ENCODE peak calls at places on chromosome 12, in seven cellular contexts. One of them, this sample, is unnamed.

GRCh38 chr12:43102506-43103269 is 449.3 kb downstream of the ADAMTS20 start:
- DNase-seq in HCT116: no peak
- DNase-seq in GM20000: no peak
- DNase-seq in sigmoid colon: no peak
- DNase-seq in HFF-Myc: no peak
- DNase-seq in CD14-positive monocyte: no peak
- DNase-seq in pancreas: no peak
- DNase-seq in this sample: no peak

GRCh38 chr12:15527201-15527782 is 205.0 kb downstream of the PTPRO start:
- DNase-seq in HCT116: peak
- DNase-seq in HFF-Myc: no peak
- DNase-seq in pancreas: no peak
- DNase-seq in sigmoid colon: no peak
- DNase-seq in GM20000: no peak
- DNase-seq in CD14-positive monocyte: peak
- DNase-seq in this sample: peak

GRCh38 chr12:123950476-123951169 is 22.0 kb downstream of the CCDC92 start:
- DNase-seq in CD14-positive monocyte: no peak
- DNase-seq in GM20000: no peak
- DNase-seq in HCT116: no peak
- DNase-seq in HFF-Myc: no peak
- DNase-seq in pancreas: no peak
- DNase-seq in sigmoid colon: no peak
- DNase-seq in this sample: no peak

GRCh38 chr12:92757599-92758121 is 54.9 kb downstream of the PLEKHG7 start:
- DNase-seq in HFF-Myc: no peak
- DNase-seq in CD14-positive monocyte: no peak
- DNase-seq in GM20000: no peak
- DNase-seq in pancreas: no peak
- DNase-seq in sigmoid colon: no peak
- DNase-seq in HCT116: no peak
- DNase-seq in this sample: no peak

GRCh38 chr12:56993346-56993745 is 13.0 kb downstream of the ZBTB39 start:
- DNase-seq in GM20000: no peak
- DNase-seq in CD14-positive monocyte: no peak
- DNase-seq in pancreas: no peak
- DNase-seq in HFF-Myc: no peak
- DNase-seq in sigmoid colon: no peak
- DNase-seq in HCT116: no peak
- DNase-seq in this sample: no peak

GRCh38 chr12:77609016-77609415 is 221.7 kb upstream of the NAV3 start:
- DNase-seq in HCT116: no peak
- DNase-seq in GM20000: no peak
- DNase-seq in CD14-positive monocyte: no peak
- DNase-seq in pancreas: no peak
- DNase-seq in HFF-Myc: no peak
- DNase-seq in sigmoid colon: no peak
- DNase-seq in this sample: no peak

GRCh38 chr12:9319044-9319841 is 111.0 kb upstream of the PZP start:
- DNase-seq in sigmoid colon: no peak
- DNase-seq in HFF-Myc: no peak
- DNase-seq in GM20000: no peak
- DNase-seq in pancreas: no peak
- DNase-seq in CD14-positive monocyte: no peak
- DNase-seq in HCT116: no peak
- DNase-seq in this sample: no peak

GRCh38 chr12:15505616-15506015 is 183.3 kb downstream of the PTPRO start:
- DNase-seq in HCT116: no peak
- DNase-seq in CD14-positive monocyte: no peak
- DNase-seq in HFF-Myc: no peak
- DNase-seq in pancreas: no peak
- DNase-seq in sigmoid colon: no peak
- DNase-seq in GM20000: no peak
- DNase-seq in this sample: no peak

GRCh38 chr12:67534671-67535070 is 113.9 kb upstream of the DYRK2 start:
- DNase-seq in HCT116: no peak
- DNase-seq in CD14-positive monocyte: no peak
- DNase-seq in GM20000: no peak
- DNase-seq in sigmoid colon: no peak
- DNase-seq in HFF-Myc: peak
- DNase-seq in pancreas: no peak
- DNase-seq in this sample: peak

GRCh38 chr12:103884316-103884715 is 43.3 kb upstream of the NT5DC3 start:
- DNase-seq in CD14-positive monocyte: no peak
- DNase-seq in GM20000: peak
- DNase-seq in HCT116: no peak
- DNase-seq in pancreas: no peak
- DNase-seq in sigmoid colon: no peak
- DNase-seq in HFF-Myc: no peak
- DNase-seq in this sample: peak

GRCh38 chr12:130499474-130499873 is 161.8 kb downstream of the PIWIL1 start:
- DNase-seq in GM20000: no peak
- DNase-seq in HCT116: no peak
- DNase-seq in CD14-positive monocyte: no peak
- DNase-seq in sigmoid colon: no peak
- DNase-seq in pancreas: no peak
- DNase-seq in HFF-Myc: no peak
- DNase-seq in this sample: no peak

GRCh38 chr12:22415342-22416309 is 81.1 kb upstream of the ST8SIA1 start:
- DNase-seq in CD14-positive monocyte: no peak
- DNase-seq in pancreas: peak
- DNase-seq in HCT116: no peak
- DNase-seq in GM20000: no peak
- DNase-seq in sigmoid colon: no peak
- DNase-seq in HFF-Myc: no peak
- DNase-seq in this sample: no peak

GRCh38 chr12:111311011-111311410 is 57.9 kb downstream of the PHETA1 start:
- DNase-seq in HFF-Myc: no peak
- DNase-seq in CD14-positive monocyte: no peak
- DNase-seq in GM20000: no peak
- DNase-seq in sigmoid colon: no peak
- DNase-seq in HCT116: no peak
- DNase-seq in pancreas: no peak
- DNase-seq in this sample: no peak

GRCh38 chr12:50088577-50089335 is 3.6 kb downstream of the SMARCD1 start:
- DNase-seq in HCT116: peak
- DNase-seq in GM20000: peak
- DNase-seq in CD14-positive monocyte: no peak
- DNase-seq in sigmoid colon: no peak
- DNase-seq in pancreas: peak
- DNase-seq in HFF-Myc: no peak
- DNase-seq in this sample: peak

GRCh38 chr12:89250648-89251047 is 101.7 kb downstream of the DUSP6 start:
- DNase-seq in GM20000: no peak
- DNase-seq in HFF-Myc: no peak
- DNase-seq in CD14-positive monocyte: no peak
- DNase-seq in pancreas: no peak
- DNase-seq in HCT116: no peak
- DNase-seq in sigmoid colon: no peak
- DNase-seq in this sample: no peak

GRCh38 chr12:75553865-75554555 is 42.6 kb upstream of the KRR1 start:
- DNase-seq in pancreas: no peak
- DNase-seq in CD14-positive monocyte: no peak
- DNase-seq in sigmoid colon: no peak
- DNase-seq in HFF-Myc: no peak
- DNase-seq in GM20000: no peak
- DNase-seq in HCT116: no peak
- DNase-seq in this sample: peak

GRCh38 chr12:104604070-104604994 is 147.6 kb downstream of the CHST11 start:
- DNase-seq in GM20000: peak
- DNase-seq in HFF-Myc: peak
- DNase-seq in HCT116: peak
- DNase-seq in pancreas: peak
- DNase-seq in CD14-positive monocyte: peak
- DNase-seq in sigmoid colon: peak
- DNase-seq in this sample: peak

GRCh38 chr12:110203546-110203945 is 77.5 kb upstream of the ATP2A2 start:
- DNase-seq in CD14-positive monocyte: no peak
- DNase-seq in HFF-Myc: no peak
- DNase-seq in pancreas: no peak
- DNase-seq in GM20000: no peak
- DNase-seq in sigmoid colon: no peak
- DNase-seq in HCT116: no peak
- DNase-seq in this sample: no peak

GRCh38 chr12:64688715-64689114 is 70.5 kb downstream of the GNS start:
- DNase-seq in HFF-Myc: no peak
- DNase-seq in sigmoid colon: no peak
- DNase-seq in HCT116: no peak
- DNase-seq in CD14-positive monocyte: no peak
- DNase-seq in pancreas: no peak
- DNase-seq in GM20000: no peak
- DNase-seq in this sample: no peak

GRCh38 chr12:64685076-64685475 is 74.1 kb downstream of the GNS start:
- DNase-seq in HFF-Myc: no peak
- DNase-seq in CD14-positive monocyte: no peak
- DNase-seq in HCT116: no peak
- DNase-seq in pancreas: no peak
- DNase-seq in sigmoid colon: no peak
- DNase-seq in GM20000: no peak
- DNase-seq in this sample: no peak

GRCh38 chr12:64691227-64691792 is 67.9 kb downstream of the GNS start:
- DNase-seq in CD14-positive monocyte: no peak
- DNase-seq in HFF-Myc: no peak
- DNase-seq in GM20000: no peak
- DNase-seq in HCT116: no peak
- DNase-seq in pancreas: no peak
- DNase-seq in sigmoid colon: no peak
- DNase-seq in this sample: no peak

GRCh38 chr12:64685605-64686004 is 73.6 kb downstream of the GNS start:
- DNase-seq in HFF-Myc: no peak
- DNase-seq in CD14-positive monocyte: no peak
- DNase-seq in sigmoid colon: peak
- DNase-seq in GM20000: no peak
- DNase-seq in pancreas: no peak
- DNase-seq in HCT116: no peak
- DNase-seq in this sample: no peak

DNA sequence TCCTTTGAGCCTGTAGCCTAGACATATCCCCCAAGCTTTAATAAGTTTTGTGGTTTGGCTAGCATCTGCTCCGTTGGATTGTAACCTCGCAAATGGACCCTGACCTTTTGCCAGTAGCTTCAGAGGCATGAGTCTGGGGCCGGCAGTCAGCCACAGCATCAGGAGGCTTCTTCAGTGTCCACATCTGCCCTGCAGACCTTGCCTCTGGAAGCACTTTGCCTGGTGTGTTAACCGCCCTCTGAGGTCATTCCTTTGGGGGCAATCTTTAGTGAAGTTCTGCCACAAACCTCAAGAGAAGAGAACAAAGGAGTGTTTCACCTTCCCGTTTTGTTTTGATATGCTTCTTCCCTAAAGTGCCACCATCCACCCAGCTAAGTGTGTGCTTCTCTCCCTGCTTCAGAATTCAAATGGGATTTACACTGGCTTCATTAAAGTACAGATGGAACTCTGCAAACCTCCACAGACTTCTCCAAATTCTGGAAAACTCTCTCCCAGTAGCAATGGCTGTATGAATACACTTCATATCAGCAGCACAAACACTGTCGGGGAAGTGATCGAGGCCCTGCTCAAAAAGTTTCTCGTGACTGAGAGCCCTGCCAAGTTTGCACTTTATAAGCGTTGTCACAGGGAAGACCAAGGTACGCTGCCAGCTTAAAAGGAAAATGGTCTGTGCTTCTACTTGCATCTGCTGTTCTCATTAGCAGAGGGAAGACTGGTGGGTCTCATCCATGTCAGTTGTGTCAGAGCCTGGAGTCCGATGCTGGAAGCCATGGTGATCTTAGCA is 71.2 kb downstream of the GNS start:
- DNase-seq in HFF-Myc: peak
- DNase-seq in GM20000: no peak
- DNase-seq in sigmoid colon: peak
- DNase-seq in HCT116: no peak
- DNase-seq in CD14-positive monocyte: no peak
- DNase-seq in pancreas: no peak
- DNase-seq in this sample: peak
- TF ChIP-seq CTCF in HFF-Myc: no peak
- TF ChIP-seq CTCF in GM20000: no peak
- TF ChIP-seq CTCF in sigmoid colon: no peak
- TF ChIP-seq CTCF in HCT116: no peak
- TF ChIP-seq CTCF in CD14-positive monocyte: no peak
- TF ChIP-seq CTCF in pancreas: no peak
- TF ChIP-seq CTCF in this sample: no peak

DNA sequence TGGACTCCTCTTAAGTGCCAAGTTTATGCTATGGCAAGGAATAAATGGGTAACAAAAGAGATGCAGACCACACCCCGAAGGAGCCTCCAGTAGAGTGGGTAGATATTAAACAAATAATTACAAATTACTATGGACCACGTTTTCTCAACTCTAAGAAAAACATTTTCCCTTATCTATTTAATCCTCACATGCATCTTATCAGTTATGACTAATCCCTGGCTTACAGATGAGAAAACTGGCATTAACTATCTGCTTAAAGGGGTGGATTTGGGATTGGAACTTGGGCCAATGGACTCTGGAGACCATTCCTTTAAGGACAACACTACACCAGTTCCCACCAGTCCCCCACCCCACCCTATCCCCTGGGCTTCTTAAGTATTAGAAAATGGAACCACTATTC is 26.3 kb downstream of the PPM1H start:
- DNase-seq in HCT116: no peak
- DNase-seq in HFF-Myc: no peak
- DNase-seq in sigmoid colon: no peak
- DNase-seq in CD14-positive monocyte: no peak
- DNase-seq in GM20000: no peak
- DNase-seq in pancreas: no peak
- DNase-seq in this sample: no peak
- TF ChIP-seq CTCF in HCT116: no peak
- TF ChIP-seq CTCF in HFF-Myc: no peak
- TF ChIP-seq CTCF in sigmoid colon: no peak
- TF ChIP-seq CTCF in CD14-positive monocyte: no peak
- TF ChIP-seq CTCF in GM20000: no peak
- TF ChIP-seq CTCF in pancreas: no peak
- TF ChIP-seq CTCF in this sample: no peak

GRCh38 chr12:41269056-41269455 is 80.9 kb downstream of the PDZRN4 start:
- DNase-seq in HFF-Myc: no peak
- DNase-seq in CD14-positive monocyte: no peak
- DNase-seq in GM20000: no peak
- DNase-seq in sigmoid colon: no peak
- DNase-seq in pancreas: no peak
- DNase-seq in HCT116: no peak
- DNase-seq in this sample: no peak

DNA sequence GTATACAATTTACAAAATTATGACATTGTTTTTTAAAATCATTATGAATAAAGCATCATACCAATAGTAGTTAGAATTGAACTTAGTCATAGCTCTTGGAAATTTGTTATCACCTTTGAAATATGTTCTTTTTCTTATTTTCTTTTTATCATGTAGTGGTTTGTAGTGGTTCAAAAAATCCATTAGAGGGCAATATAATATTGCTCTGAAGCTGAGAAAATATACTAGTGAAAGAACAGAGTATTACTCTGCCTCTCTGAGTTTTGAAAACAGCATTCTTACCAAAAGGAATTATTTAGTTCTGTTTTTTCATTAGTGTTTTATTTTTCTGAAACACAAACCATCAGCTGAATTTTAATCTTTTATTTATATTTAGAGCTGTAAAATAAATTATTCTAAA is 76.2 kb downstream of the PDZRN4 start:
- DNase-seq in GM20000: no peak
- DNase-seq in CD14-positive monocyte: no peak
- DNase-seq in pancreas: no peak
- DNase-seq in sigmoid colon: no peak
- DNase-seq in HFF-Myc: no peak
- DNase-seq in HCT116: no peak
- DNase-seq in this sample: peak
- TF ChIP-seq CTCF in GM20000: no peak
- TF ChIP-seq CTCF in CD14-positive monocyte: peak
- TF ChIP-seq CTCF in pancreas: no peak
- TF ChIP-seq CTCF in sigmoid colon: no peak
- TF ChIP-seq CTCF in HFF-Myc: no peak
- TF ChIP-seq CTCF in HCT116: peak
- TF ChIP-seq CTCF in this sample: peak

GRCh38 chr12:2009623-2010022 is 5.4 kb upstream of the DCP1B start:
- DNase-seq in CD14-positive monocyte: no peak
- DNase-seq in sigmoid colon: no peak
- DNase-seq in HFF-Myc: no peak
- DNase-seq in GM20000: no peak
- DNase-seq in HCT116: no peak
- DNase-seq in pancreas: no peak
- DNase-seq in this sample: peak
- TF ChIP-seq CTCF in CD14-positive monocyte: no peak
- TF ChIP-seq CTCF in sigmoid colon: no peak
- TF ChIP-seq CTCF in HFF-Myc: no peak
- TF ChIP-seq CTCF in GM20000: no peak
- TF ChIP-seq CTCF in HCT116: peak
- TF ChIP-seq CTCF in pancreas: no peak
- TF ChIP-seq CTCF in this sample: peak

This sample was measured in choroid plexus epithelial cell.